ENCODE peak calls at places on chromosomes 11 and 22, in seven cellular contexts. U is lung; G is activated CD8-positive, alpha-beta T cell treated with anti-CD3 and anti-CD28 coated beads for 36 hours; H is WTC11; O is frontal cortex; Q is CD8-positive, alpha-beta memory T cell; D is NCI-H187. B is an unnamed sample.
A peak's percentile ranks its signal among the peaks of the same experiment; 100 is the strongest.

GRCh38 chr22:35023692-35024363 is 42.1 kb upstream of the ISX start:
- DNase-seq in Q (no peak), D (no peak), O (no peak), H (peak; percentile 95), U (peak; percentile 60), G (peak; percentile 75), B (peak; percentile 85)

GRCh38 chr11:111391328-111392124 is 12.5 kb upstream of the POU2AF1 start:
- DNase-seq in O (no peak), D (no peak), U (no peak), H (no peak), Q (no peak), G (no peak), B (no peak)

GRCh38 chr11:35040221-35040942 is 98.6 kb upstream of the CD44 start:
- DNase-seq in Q (peak; percentile 38), U (no peak), H (no peak), D (no peak), O (no peak), G (peak; percentile 84), B (peak; percentile 69)

GRCh38 chr11:74278721-74279148 is 32.7 kb downstream of the P4HA3 start:
- DNase-seq in Q (no peak), U (peak; percentile 52), G (no peak), D (no peak), H (no peak), O (no peak), B (no peak)

GRCh38 chr11:73521621-73522020 is 76.3 kb downstream of the FAM168A start:
- DNase-seq in O (no peak), U (no peak), G (peak; percentile 42), H (no peak), Q (no peak), D (no peak), B (peak; percentile 20)

GRCh38 chr11:94656968-94657367 is 89.8 kb downstream of the PIWIL4 start:
- DNase-seq in G (no peak), H (no peak), D (no peak), O (no peak), U (no peak), Q (no peak), B (no peak)

GRCh38 chr11:116162086-116162485 is 610.7 kb downstream of the BUD13 start:
- DNase-seq in U (peak; percentile 18), D (no peak), Q (no peak), O (no peak), G (no peak), H (no peak), B (no peak)

GRCh38 chr22:43811777-43812148 is 342 bp downstream of the EFCAB6 start:
- DNase-seq in H (no peak), Q (no peak), U (no peak), O (no peak), G (peak; percentile 7), D (no peak), B (peak; percentile 17)

GRCh38 chr22:35563211-35563610 is 22.6 kb downstream of the RASD2 start:
- DNase-seq in Q (no peak), O (no peak), D (no peak), U (no peak), H (no peak), G (no peak), B (no peak)

GRCh38 chr22:20062766-20063083 is 17.3 kb upstream of the DGCR8 start:
- DNase-seq in Q (no peak), U (no peak), O (no peak), D (no peak), G (no peak), H (no peak), B (no peak)

GRCh38 chr11:62472063-62472884 is 53.4 kb downstream of the SCGB1A1 start:
- DNase-seq in G (no peak), Q (no peak), H (no peak), D (no peak), U (no peak), O (no peak), B (no peak)

GRCh38 chr11:128759597-128759996 is 65.7 kb downstream of the FLI1 start:
- DNase-seq in U (no peak), H (no peak), G (peak; percentile 21), D (no peak), Q (no peak), O (no peak), B (no peak)

GRCh38 chr11:33402066-33402465 is 144.9 kb downstream of the HIPK3 start:
- DNase-seq in O (no peak), H (no peak), U (no peak), G (no peak), Q (no peak), D (peak; percentile 62), B (no peak)

GRCh38 chr22:20624161-20624616 is 116.8 kb downstream of the MED15 start:
- DNase-seq in U (no peak), Q (no peak), D (no peak), H (no peak), G (peak; percentile 87), O (no peak), B (peak; percentile 77)

GRCh38 chr11:88297320-88298263 is 39.9 kb downstream of the CTSC start:
- DNase-seq in U (no peak), D (no peak), O (no peak), G (no peak), H (no peak), Q (no peak), B (no peak)

GRCh38 chr22:43481528-43482309 is 69.9 kb downstream of the MPPED1 start:
- DNase-seq in Q (peak; percentile 30), O (peak; percentile 32), U (no peak), G (peak; percentile 61), H (no peak), D (no peak), B (peak; percentile 13)

GRCh38 chr11:31812392-31813241 is 1.5 kb upstream of the PAX6 start:
- DNase-seq in H (peak; percentile 37), D (no peak), O (no peak), G (no peak), Q (no peak), U (no peak), B (no peak)

GRCh38 chr11:8685820-8686219 is 3.2 kb downstream of the RPL27A start:
- DNase-seq in H (no peak), D (no peak), G (no peak), O (no peak), U (no peak), Q (no peak), B (no peak)

GRCh38 chr11:6655020-6655789 is 404 bp downstream of the DCHS1 start:
- DNase-seq in U (no peak), G (peak; percentile 44), H (peak; percentile 34), Q (peak; percentile 41), O (peak; percentile 66), D (no peak), B (peak; percentile 43)

GRCh38 chr11:75198278-75198948 is 42.2 kb upstream of the TPBGL start:
- DNase-seq in Q (no peak), O (no peak), H (no peak), G (no peak), U (no peak), D (no peak), B (no peak)

GRCh38 chr22:20319041-20319744 is 667 bp downstream of the DGCR6L start:
- DNase-seq in Q (no peak), G (no peak), H (peak; percentile 38), D (no peak), O (no peak), U (peak; percentile 27), B (peak; percentile 30)

GRCh38 chr11:61907871-61908729 is 9.3 kb downstream of the RAB3IL1 start:
- DNase-seq in D (no peak), G (no peak), O (no peak), Q (no peak), U (no peak), H (no peak), B (no peak)

GRCh38 chr11:77411238-77411637 is 62.7 kb downstream of the PAK1 start:
- DNase-seq in D (no peak), O (no peak), G (peak; percentile 43), H (no peak), U (peak; percentile 34), Q (no peak), B (peak; percentile 21)

GRCh38 chr11:129184581-129184980 is 7.5 kb downstream of the ARHGAP32 start:
- DNase-seq in D (no peak), O (no peak), G (no peak), Q (no peak), U (no peak), H (no peak), B (no peak)

GRCh38 chr11:61505106-61505505 is 3.4 kb upstream of the LRRC10B start:
- DNase-seq in G (no peak), O (no peak), H (no peak), U (no peak), Q (no peak), D (no peak), B (no peak)

GRCh38 chr11:113114452-113115027 is 153.3 kb downstream of the NCAM1 start:
- DNase-seq in H (peak; percentile 62), O (peak; percentile 4), G (peak; percentile 8), Q (no peak), U (no peak), D (peak; percentile 12), B (peak; percentile 4)

GRCh38 chr11:78420255-78420764 is 2.7 kb upstream of the GAB2 start:
- DNase-seq in D (peak; percentile 71), G (peak; percentile 76), O (peak; percentile 54), U (peak; percentile 65), Q (peak; percentile 26), H (peak; percentile 72), B (peak; percentile 67)

GRCh38 chr11:44741976-44742375 is 15.2 kb downstream of the TSPAN18 start:
- DNase-seq in Q (no peak), D (no peak), G (no peak), U (no peak), O (no peak), H (no peak), B (no peak)

GRCh38 chr11:73761403-73761945 is 600 bp upstream of the RAB6A start:
- DNase-seq in H (no peak), Q (no peak), D (no peak), U (no peak), G (no peak), O (no peak), B (no peak)

GRCh38 chr11:105073486-105074200 is 28.5 kb upstream of the CARD16 start:
- DNase-seq in Q (no peak), H (no peak), G (no peak), D (no peak), O (no peak), U (no peak), B (no peak)

GRCh38 chr22:45597460-45598192 is 74.0 kb upstream of the ATXN10 start:
- DNase-seq in O (no peak), G (no peak), U (no peak), D (no peak), Q (no peak), H (no peak), B (no peak)

B was measured in activated CD4-positive, alpha-beta T cell treated with anti-CD3 and anti-CD28 coated beads for 48 hours.